ENCODE peak calls at places on chromosomes 7 and 10, in five cellular contexts. One of them, this sample, is unnamed. For H3K4me1, the result is how much of the 10 kb centered on the place peaks cover.

GRCh38 chr10:5585517-5586222 is 60.9 kb downstream of the CALML3 start:
- DNase-seq in heart left ventricle: no peak
- DNase-seq in mucosa of descending colon: peak
- DNase-seq in PC-3: peak
- DNase-seq in left ventricle myocardium inferior: no peak
- DNase-seq in this sample: no peak

GRCh38 chr7:137874390-137874789 is 27.6 kb upstream of the DGKI start:
- DNase-seq in left ventricle myocardium inferior: no peak
- DNase-seq in PC-3: no peak
- DNase-seq in mucosa of descending colon: no peak
- DNase-seq in heart left ventricle: no peak
- DNase-seq in this sample: no peak

GRCh38 chr10:95279042-95279820 is 11.6 kb downstream of the PDLIM1 start:
- DNase-seq in PC-3: peak
- DNase-seq in left ventricle myocardium inferior: no peak
- DNase-seq in mucosa of descending colon: no peak
- DNase-seq in heart left ventricle: no peak
- DNase-seq in this sample: no peak

GRCh38 chr7:99109108-99110051 is 34.5 kb downstream of the SMURF1 start:
- DNase-seq in heart left ventricle: peak
- DNase-seq in mucosa of descending colon: no peak
- DNase-seq in left ventricle myocardium inferior: peak
- DNase-seq in PC-3: peak
- DNase-seq in this sample: peak

GRCh38 chr10:121910673-121911420 is 17.0 kb downstream of the ATE1 start:
- DNase-seq in PC-3: peak
- DNase-seq in left ventricle myocardium inferior: no peak
- DNase-seq in heart left ventricle: no peak
- DNase-seq in mucosa of descending colon: no peak
- DNase-seq in this sample: no peak

GRCh38 chr10:73262105-73262730 is 9.8 kb upstream of the MRPS16 start:
- DNase-seq in left ventricle myocardium inferior: no peak
- DNase-seq in mucosa of descending colon: no peak
- DNase-seq in heart left ventricle: no peak
- DNase-seq in PC-3: peak
- DNase-seq in this sample: no peak

GRCh38 chr7:76278540-76278939 is 23.9 kb upstream of the HSPB1 start:
- DNase-seq in PC-3: no peak
- DNase-seq in heart left ventricle: no peak
- DNase-seq in left ventricle myocardium inferior: no peak
- DNase-seq in mucosa of descending colon: no peak
- DNase-seq in this sample: no peak

GRCh38 chr7:128203710-128204214 is 37.3 kb upstream of the LEP start:
- DNase-seq in PC-3: no peak
- DNase-seq in left ventricle myocardium inferior: no peak
- DNase-seq in heart left ventricle: no peak
- DNase-seq in mucosa of descending colon: no peak
- DNase-seq in this sample: no peak

GRCh38 chr7:103348959-103349358 is 1.5 kb downstream of the PSMC2 start:
- DNase-seq in heart left ventricle: no peak
- DNase-seq in left ventricle myocardium inferior: no peak
- DNase-seq in PC-3: no peak
- DNase-seq in mucosa of descending colon: no peak
- DNase-seq in this sample: no peak

GRCh38 chr7:24757799-24758275 is 573 bp upstream of the GSDME start:
- DNase-seq in heart left ventricle: no peak
- DNase-seq in PC-3: peak
- DNase-seq in mucosa of descending colon: no peak
- DNase-seq in left ventricle myocardium inferior: no peak
- DNase-seq in this sample: no peak

GRCh38 chr10:84943541-84943940 is 615.2 kb downstream of the CCSER2 start:
- DNase-seq in PC-3: no peak
- DNase-seq in left ventricle myocardium inferior: no peak
- DNase-seq in heart left ventricle: no peak
- DNase-seq in mucosa of descending colon: no peak
- DNase-seq in this sample: no peak

GRCh38 chr7:25025218-25025671 is 45.3 kb upstream of the OSBPL3 start:
- DNase-seq in left ventricle myocardium inferior: no peak
- DNase-seq in heart left ventricle: no peak
- DNase-seq in mucosa of descending colon: no peak
- DNase-seq in PC-3: peak
- DNase-seq in this sample: no peak

GRCh38 chr7:108322899-108323298 is 133.3 kb downstream of the NRCAM start:
- DNase-seq in left ventricle myocardium inferior: no peak
- DNase-seq in heart left ventricle: no peak
- DNase-seq in PC-3: no peak
- DNase-seq in mucosa of descending colon: no peak
- DNase-seq in this sample: no peak

GRCh38 chr10:124732931-124733536 is 11.1 kb downstream of the FAM53B start:
- DNase-seq in heart left ventricle: no peak
- DNase-seq in PC-3: no peak
- DNase-seq in mucosa of descending colon: peak
- DNase-seq in left ventricle myocardium inferior: peak
- DNase-seq in this sample: peak

GRCh38 chr10:117016271-117016670 is 11.3 kb upstream of the SHTN1 start:
- DNase-seq in left ventricle myocardium inferior: no peak
- DNase-seq in heart left ventricle: no peak
- DNase-seq in mucosa of descending colon: no peak
- DNase-seq in PC-3: no peak
- DNase-seq in this sample: no peak

GRCh38 chr7:99579956-99580777 is 17.9 kb upstream of the TMEM225B start:
- DNase-seq in mucosa of descending colon: peak
- DNase-seq in left ventricle myocardium inferior: peak
- DNase-seq in PC-3: no peak
- DNase-seq in heart left ventricle: peak
- DNase-seq in this sample: peak

GRCh38 chr7:125878990-125879389 is 949.4 kb upstream of the POT1 start:
- DNase-seq in PC-3: no peak
- DNase-seq in mucosa of descending colon: no peak
- DNase-seq in heart left ventricle: no peak
- DNase-seq in left ventricle myocardium inferior: no peak
- DNase-seq in this sample: no peak

GRCh38 chr10:59366310-59366709 is 4.0 kb upstream of the FAM13C start:
- DNase-seq in mucosa of descending colon: no peak
- DNase-seq in PC-3: no peak
- DNase-seq in heart left ventricle: peak
- DNase-seq in left ventricle myocardium inferior: peak
- DNase-seq in this sample: peak

GRCh38 chr7:17054836-17055235 is 173.1 kb upstream of the AGR3 start:
- DNase-seq in left ventricle myocardium inferior: no peak
- DNase-seq in mucosa of descending colon: no peak
- DNase-seq in PC-3: no peak
- DNase-seq in heart left ventricle: no peak
- DNase-seq in this sample: no peak

GRCh38 chr7:101743995-101744360 is 73.4 kb upstream of the CUX1 start:
- DNase-seq in left ventricle myocardium inferior: no peak
- DNase-seq in heart left ventricle: no peak
- DNase-seq in PC-3: no peak
- DNase-seq in mucosa of descending colon: peak
- DNase-seq in this sample: no peak

GRCh38 chr10:102635377-102635776 is 8.9 kb upstream of the TRIM8 start:
- DNase-seq in left ventricle myocardium inferior: no peak
- DNase-seq in PC-3: no peak
- DNase-seq in heart left ventricle: no peak
- DNase-seq in mucosa of descending colon: no peak
- DNase-seq in this sample: no peak

GRCh38 chr7:52711951-52712350 is 323.5 kb upstream of the POM121L12 start:
- DNase-seq in mucosa of descending colon: no peak
- DNase-seq in left ventricle myocardium inferior: no peak
- DNase-seq in PC-3: no peak
- DNase-seq in heart left ventricle: no peak
- DNase-seq in this sample: no peak

GRCh38 chr7:76383089-76383944 is 24.5 kb upstream of the YWHAG start:
- DNase-seq in PC-3: no peak
- DNase-seq in mucosa of descending colon: no peak
- DNase-seq in heart left ventricle: no peak
- DNase-seq in left ventricle myocardium inferior: no peak
- DNase-seq in this sample: no peak

GRCh38 chr7:129006636-129007414 is 48.1 kb downstream of the TNPO3 start:
- DNase-seq in PC-3: no peak
- DNase-seq in heart left ventricle: no peak
- DNase-seq in mucosa of descending colon: no peak
- DNase-seq in left ventricle myocardium inferior: no peak
- DNase-seq in this sample: no peak

GRCh38 chr10:58570307-58570723 is 57.6 kb downstream of the BICC1 start:
- DNase-seq in mucosa of descending colon: no peak
- DNase-seq in heart left ventricle: no peak
- DNase-seq in left ventricle myocardium inferior: no peak
- DNase-seq in PC-3: no peak
- DNase-seq in this sample: no peak

GRCh38 chr10:97532935-97533671 is 34.4 kb downstream of the UBTD1 start:
- DNase-seq in left ventricle myocardium inferior: no peak
- DNase-seq in mucosa of descending colon: no peak
- DNase-seq in heart left ventricle: no peak
- DNase-seq in PC-3: no peak
- DNase-seq in this sample: no peak
- H3K4me1 ChIP-seq in left ventricle myocardium inferior: under half
- H3K4me1 ChIP-seq in mucosa of descending colon: under half
- H3K4me1 ChIP-seq in heart left ventricle: under half
- H3K4me1 ChIP-seq in PC-3: under half
- H3K4me1 ChIP-seq in this sample: under half

DNA sequence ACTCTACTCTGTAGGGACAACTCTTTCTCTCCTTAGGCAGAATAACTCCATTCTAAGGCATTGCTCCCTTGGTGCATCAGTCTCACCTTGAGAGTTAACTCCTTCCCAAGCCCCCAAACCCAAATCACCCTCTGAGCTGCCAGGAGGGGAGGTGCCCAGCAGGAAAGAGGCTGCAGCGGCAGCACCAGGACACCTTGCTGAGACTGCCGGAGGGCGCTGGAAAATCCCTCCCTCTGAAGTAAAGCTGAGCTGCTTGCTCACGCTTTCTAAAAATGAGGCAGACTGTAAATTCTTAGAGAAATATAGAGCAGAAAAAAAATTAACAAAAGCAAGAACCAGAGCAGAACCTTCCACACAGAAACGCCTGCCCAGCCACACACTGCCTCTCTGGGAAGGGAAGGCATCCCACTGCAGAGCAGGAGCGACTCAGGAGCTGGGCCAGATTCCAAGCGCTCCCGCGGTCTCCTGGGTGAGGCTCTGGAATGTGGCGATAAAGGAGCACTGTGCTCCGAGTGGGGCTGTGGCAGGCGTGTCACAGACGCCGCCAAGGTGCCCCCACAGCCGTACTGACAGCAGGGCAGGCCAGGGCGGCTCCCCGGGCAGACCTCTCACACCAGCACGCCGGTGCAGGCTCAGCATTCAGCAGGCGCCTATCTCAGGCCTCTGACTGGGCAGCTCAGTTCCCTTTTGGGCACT is 202.1 kb downstream of the TNS3 start:
- DNase-seq in PC-3: peak
- DNase-seq in left ventricle myocardium inferior: peak
- DNase-seq in heart left ventricle: peak
- DNase-seq in mucosa of descending colon: peak
- DNase-seq in this sample: peak
- H3K4me3 ChIP-seq in PC-3: peak
- H3K4me3 ChIP-seq in left ventricle myocardium inferior: peak
- H3K4me3 ChIP-seq in heart left ventricle: no peak
- H3K4me3 ChIP-seq in mucosa of descending colon: no peak
- H3K4me3 ChIP-seq in this sample: no peak

GRCh38 chr7:135355377-135356048 is 121.9 kb downstream of the STRA8 start:
- DNase-seq in PC-3: no peak
- DNase-seq in mucosa of descending colon: no peak
- DNase-seq in left ventricle myocardium inferior: no peak
- DNase-seq in heart left ventricle: no peak
- DNase-seq in this sample: no peak
- H3K4me1 ChIP-seq in PC-3: under half
- H3K4me1 ChIP-seq in mucosa of descending colon: under half
- H3K4me1 ChIP-seq in left ventricle myocardium inferior: under half
- H3K4me1 ChIP-seq in heart left ventricle: under half
- H3K4me1 ChIP-seq in this sample: under half

GRCh38 chr10:80465839-80466590 is 11.9 kb downstream of the TSPAN14 start:
- DNase-seq in heart left ventricle: no peak
- DNase-seq in PC-3: no peak
- DNase-seq in mucosa of descending colon: no peak
- DNase-seq in left ventricle myocardium inferior: no peak
- DNase-seq in this sample: no peak

GRCh38 chr10:80463868-80464267 is 9.8 kb downstream of the TSPAN14 start:
- DNase-seq in mucosa of descending colon: no peak
- DNase-seq in left ventricle myocardium inferior: no peak
- DNase-seq in heart left ventricle: no peak
- DNase-seq in PC-3: no peak
- DNase-seq in this sample: no peak

GRCh38 chr10:80462986-80463741 is 9.1 kb downstream of the TSPAN14 start:
- DNase-seq in left ventricle myocardium inferior: no peak
- DNase-seq in heart left ventricle: no peak
- DNase-seq in PC-3: no peak
- DNase-seq in mucosa of descending colon: no peak
- DNase-seq in this sample: peak

GRCh38 chr10:80466724-80467326 is 12.7 kb downstream of the TSPAN14 start:
- DNase-seq in mucosa of descending colon: no peak
- DNase-seq in left ventricle myocardium inferior: no peak
- DNase-seq in heart left ventricle: no peak
- DNase-seq in PC-3: no peak
- DNase-seq in this sample: no peak

DNA sequence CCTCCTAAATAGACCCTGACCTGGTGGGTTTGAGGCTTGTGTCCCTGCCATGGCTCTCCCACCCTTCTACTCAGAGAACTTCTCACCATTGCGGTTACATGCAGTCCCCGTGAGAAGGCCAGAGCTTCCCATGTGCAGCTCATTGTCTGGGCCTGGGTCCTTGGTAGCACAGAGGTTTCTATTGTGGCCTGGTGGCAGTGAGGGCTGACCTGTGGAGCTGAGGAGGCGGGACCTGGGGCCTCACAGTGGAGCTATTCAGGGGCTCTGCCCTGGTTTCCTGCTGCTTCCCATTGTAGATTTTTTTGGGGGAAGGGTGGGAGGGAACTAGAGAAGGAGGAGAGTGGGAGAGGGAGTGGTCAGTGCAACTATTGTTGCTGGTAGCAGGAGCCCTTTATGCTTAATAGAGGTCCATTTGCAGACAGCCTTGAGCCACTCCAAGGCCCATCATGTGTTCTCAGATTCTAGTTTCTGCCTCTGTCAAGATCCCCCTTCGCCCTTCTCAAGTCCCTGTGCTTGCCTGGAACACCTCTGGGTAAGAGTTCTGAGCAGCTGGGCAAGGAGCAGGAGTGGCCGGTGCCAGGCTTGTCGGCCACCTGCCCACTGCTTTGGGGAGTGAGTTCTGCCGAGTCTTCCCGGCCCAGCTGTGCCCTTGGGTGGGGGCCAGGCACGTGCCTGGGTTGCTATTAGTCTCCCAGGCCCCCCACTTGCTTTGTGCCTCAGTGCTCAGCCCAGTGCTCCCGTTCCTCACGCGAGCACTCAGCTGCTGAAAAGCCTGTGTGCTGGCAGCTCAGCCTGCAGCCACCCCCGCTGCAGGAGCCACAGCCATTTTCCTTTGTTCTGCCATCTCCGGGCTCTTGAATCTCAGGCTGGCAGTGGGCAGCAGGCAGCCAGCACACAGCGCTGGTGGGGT is 10.7 kb downstream of the TSPAN14 start:
- DNase-seq in PC-3: no peak
- DNase-seq in left ventricle myocardium inferior: no peak
- DNase-seq in heart left ventricle: peak
- DNase-seq in mucosa of descending colon: no peak
- DNase-seq in this sample: peak
- H3K4me3 ChIP-seq in PC-3: no peak
- H3K4me3 ChIP-seq in left ventricle myocardium inferior: peak
- H3K4me3 ChIP-seq in heart left ventricle: no peak
- H3K4me3 ChIP-seq in mucosa of descending colon: no peak
- H3K4me3 ChIP-seq in this sample: peak